ENCODE peak calls at places on chromosomes 3 and 15, in seven cellular contexts. M is hepatocyte, F is Karpas-422, G is choroid plexus epithelial cell, Z is cardiac muscle cell, W is A549, O is Peyer's patch. V is an unnamed sample.

GRCh38 chr15:64535460-64536243 is 75.3 kb downstream of the ZNF609 start:
- DNase-seq in M (no peak), F (no peak), G (no peak), Z (no peak), W (no peak), O (no peak), V (no peak)

GRCh38 chr15:79169531-79170123 is 79.0 kb upstream of the RASGRF1 start:
- DNase-seq in M (no peak), F (no peak), G (no peak), Z (peak), W (no peak), O (no peak), V (no peak)

GRCh38 chr3:44125241-44125640 is 116.4 kb upstream of the TOPAZ1 start:
- DNase-seq in M (no peak), F (no peak), G (peak), Z (peak), W (no peak), O (no peak), V (peak)

GRCh38 chr15:48595988-48596387 is 49.5 kb downstream of the FBN1 start:
- DNase-seq in M (no peak), F (no peak), G (no peak), Z (no peak), W (no peak), O (no peak), V (no peak)

GRCh38 chr3:129005526-129006303 is 4.6 kb downstream of the EFCC1 start:
- DNase-seq in M (no peak), F (no peak), G (peak), Z (peak), W (no peak), O (no peak), V (no peak)

GRCh38 chr15:72782993-72783562 is 480 bp downstream of the ADPGK start:
- DNase-seq in M (no peak), F (peak), G (peak), Z (peak), W (no peak), O (peak), V (no peak)

GRCh38 chr3:59081071-59081470 is 31.2 kb upstream of the CFAP20DC start:
- DNase-seq in M (no peak), F (no peak), G (no peak), Z (no peak), W (no peak), O (no peak), V (no peak)

GRCh38 chr3:152196782-152197181 is 71.9 kb upstream of the MBNL1 start:
- DNase-seq in M (no peak), F (peak), G (no peak), Z (no peak), W (no peak), O (no peak), V (no peak)

GRCh38 chr3:129025108-129025507 is 24.0 kb downstream of the EFCC1 start:
- DNase-seq in M (no peak), F (no peak), G (no peak), Z (no peak), W (no peak), O (no peak), V (no peak)

GRCh38 chr15:62877276-62877857 is 165.2 kb upstream of the TPM1 start:
- DNase-seq in M (no peak), F (no peak), G (no peak), Z (no peak), W (no peak), O (no peak), V (no peak)

GRCh38 chr3:47456984-47457383 is 18.8 kb downstream of the SCAP start:
- DNase-seq in M (no peak), F (no peak), G (no peak), Z (no peak), W (no peak), O (no peak), V (no peak)

GRCh38 chr15:81633889-81634288 is 259.9 kb upstream of the TMC3 start:
- DNase-seq in M (no peak), F (no peak), G (no peak), Z (no peak), W (peak), O (no peak), V (no peak)

GRCh38 chr15:91186892-91187644 is 87.0 kb downstream of the SV2B start:
- DNase-seq in M (peak), F (no peak), G (peak), Z (peak), W (peak), O (no peak), V (peak)

GRCh38 chr3:184757010-184757651 is 45.3 kb upstream of the MAGEF1 start:
- DNase-seq in M (peak), F (peak), G (peak), Z (peak), W (no peak), O (no peak), V (no peak)
- H3K4me3 ChIP-seq in M (no peak), F (peak), G (no peak), Z (no peak), W (no peak), O (no peak), V (no peak)

DNA sequence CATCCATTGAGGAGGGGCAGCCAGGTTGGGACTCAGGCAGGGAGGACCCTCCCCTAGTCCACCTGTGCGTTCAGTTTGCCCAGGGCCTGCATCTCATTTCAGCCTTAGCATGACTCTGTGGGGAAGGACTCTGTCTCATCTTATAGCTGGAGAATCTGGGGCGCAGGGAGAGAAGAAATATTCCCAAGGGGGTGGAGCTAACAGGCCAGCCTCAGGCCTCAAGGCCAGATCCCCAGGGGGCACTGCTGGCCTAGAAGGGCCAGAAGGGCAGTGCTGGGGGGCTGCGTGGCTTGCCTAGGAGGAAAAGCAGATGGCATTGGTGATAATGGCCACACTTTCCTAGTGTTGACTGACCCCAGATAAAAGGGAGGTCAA is 10.9 kb downstream of the AMOTL2 start:
- DNase-seq in M (no peak), F (no peak), G (no peak), Z (no peak), W (no peak), O (no peak), V (no peak)
- H3K4me3 ChIP-seq in M (no peak), F (no peak), G (no peak), Z (no peak), W (peak), O (no peak), V (peak)

GRCh38 chr3:40713306-40713705 is 188.5 kb downstream of the ZNF621 start:
- DNase-seq in M (no peak), F (no peak), G (no peak), Z (no peak), W (no peak), O (no peak), V (no peak)

GRCh38 chr3:40717471-40717870 is 192.7 kb downstream of the ZNF621 start:
- DNase-seq in M (no peak), F (no peak), G (no peak), Z (no peak), W (no peak), O (no peak), V (no peak)

GRCh38 chr3:40718209-40718608 is 193.4 kb downstream of the ZNF621 start:
- DNase-seq in M (no peak), F (no peak), G (no peak), Z (no peak), W (no peak), O (no peak), V (no peak)

GRCh38 chr3:40713795-40714194 is 189.0 kb downstream of the ZNF621 start:
- DNase-seq in M (no peak), F (no peak), G (no peak), Z (no peak), W (no peak), O (peak), V (no peak)

DNA sequence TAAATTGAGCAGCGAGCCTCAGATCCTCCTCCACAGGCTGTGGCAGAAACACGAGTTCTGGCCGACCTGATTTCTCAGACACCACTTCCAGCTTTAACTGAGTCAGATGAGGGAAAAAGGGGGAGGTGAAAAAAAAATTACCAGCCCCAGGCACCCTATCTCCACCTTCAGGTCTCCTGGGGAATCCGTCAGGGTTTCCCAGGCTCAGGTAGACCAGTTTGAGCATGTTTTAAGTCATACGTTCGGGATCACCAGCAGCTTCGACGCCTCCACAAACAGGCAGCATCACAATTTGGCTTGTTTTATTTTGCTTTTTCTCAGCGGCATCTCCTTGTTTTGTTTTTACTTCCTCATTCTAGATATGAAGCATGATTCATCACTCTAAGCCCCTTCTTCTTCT is 190.0 kb downstream of the ZNF621 start:
- DNase-seq in M (no peak), F (no peak), G (no peak), Z (no peak), W (no peak), O (no peak), V (no peak)
- H3K4me3 ChIP-seq in M (no peak), F (no peak), G (no peak), Z (no peak), W (no peak), O (no peak), V (no peak)

GRCh38 chr3:69830147-69830546 is 90.9 kb downstream of the MITF start:
- DNase-seq in M (no peak), F (no peak), G (no peak), Z (no peak), W (no peak), O (no peak), V (no peak)
- H3K4me3 ChIP-seq in M (no peak), F (no peak), G (no peak), Z (no peak), W (no peak), O (no peak), V (no peak)

GRCh38 chr3:15623535-15624450 is 22.2 kb downstream of the BTD start:
- DNase-seq in M (no peak), F (no peak), G (no peak), Z (peak), W (no peak), O (no peak), V (no peak)
- H3K4me3 ChIP-seq in M (no peak), F (no peak), G (no peak), Z (no peak), W (no peak), O (no peak), V (no peak)